ENCODE peak calls at places on chromosomes 5 and 9, in six cellular contexts. W, F, P, G, S and O are unnamed samples.

GRCh38 chr9:9117866-9118265 is 1318.3 kb upstream of the DMAC1 start:
- DNase-seq in W (no peak), F (no peak), P (no peak), G (no peak), S (peak; percentile 7), O (no peak)

GRCh38 chr5:113510836-113511451 is 2.5 kb upstream of the YTHDC2 start:
- DNase-seq in W (peak; percentile 40), F (no peak), P (peak; percentile 57), G (peak; percentile 55), S (peak; percentile 54), O (no peak)

GRCh38 chr9:130992059-130993032 is 16.6 kb upstream of the LAMC3 start:
- DNase-seq in W (no peak), F (no peak), P (no peak), G (no peak), S (no peak), O (no peak)

GRCh38 chr9:137550958-137551655 is 572 bp upstream of the MRPL41 start:
- DNase-seq in W (peak; percentile 79), F (no peak), P (peak; percentile 66), G (no peak), S (no peak), O (peak; percentile 66)

GRCh38 chr5:68319316-68320093 is 103.9 kb downstream of the PIK3R1 start:
- DNase-seq in W (peak; percentile 77), F (no peak), P (peak; percentile 97), G (peak; percentile 66), S (no peak), O (no peak)

GRCh38 chr9:115978739-115979138 is 174.9 kb upstream of the PAPPA start:
- DNase-seq in W (no peak), F (no peak), P (peak; percentile 61), G (no peak), S (no peak), O (peak; percentile 26)

GRCh38 chr5:93092349-93093105 is 488.5 kb downstream of the NR2F1-AS1 start:
- DNase-seq in W (peak; percentile 44), F (no peak), P (peak; percentile 54), G (peak; percentile 76), S (no peak), O (no peak)

GRCh38 chr9:109382182-109382581 is 61.3 kb upstream of the EPB41L4B start:
- DNase-seq in W (no peak), F (no peak), P (no peak), G (no peak), S (no peak), O (no peak)

GRCh38 chr9:118612201-118612600 is 757.0 kb downstream of the BRINP1 start:
- DNase-seq in W (no peak), F (no peak), P (no peak), G (no peak), S (no peak), O (no peak)

GRCh38 chr9:134598884-134599245 is 42.7 kb upstream of the COL5A1 start:
- DNase-seq in W (no peak), F (no peak), P (no peak), G (no peak), S (no peak), O (no peak)

GRCh38 chr5:38167562-38167996 is 90.8 kb upstream of the EGFLAM start:
- DNase-seq in W (no peak), F (no peak), P (no peak), G (no peak), S (no peak), O (no peak)

GRCh38 chr5:177300236-177300880 is 3.2 kb downstream of the RAB24 start:
- DNase-seq in W (peak; percentile 86), F (peak; percentile 33), P (peak; percentile 70), G (peak; percentile 82), S (no peak), O (no peak)

GRCh38 chr5:152464048-152464447 is 59.0 kb upstream of the NMUR2 start:
- DNase-seq in W (no peak), F (no peak), P (no peak), G (no peak), S (no peak), O (no peak)

GRCh38 chr5:170316933-170317332 is 19.4 kb upstream of the LCP2 start:
- DNase-seq in W (no peak), F (no peak), P (no peak), G (no peak), S (no peak), O (no peak)

GRCh38 chr5:9829621-9830020 is 199.5 kb upstream of the TAS2R1 start:
- DNase-seq in W (peak; percentile 42), F (no peak), P (peak; percentile 47), G (no peak), S (no peak), O (no peak)

GRCh38 chr9:137058651-137059234 is 4.9 kb upstream of the ENTPD2 start:
- DNase-seq in W (no peak), F (no peak), P (no peak), G (no peak), S (peak; percentile 62), O (peak; percentile 35)

GRCh38 chr5:10932426-10932825 is 171.4 kb upstream of the DAP start:
- DNase-seq in W (no peak), F (no peak), P (no peak), G (peak; percentile 13), S (no peak), O (no peak)

GRCh38 chr9:81557957-81558791 is 131.2 kb downstream of the TLE1 start:
- DNase-seq in W (no peak), F (no peak), P (peak; percentile 91), G (peak; percentile 85), S (no peak), O (no peak)

GRCh38 chr5:141001466-141001853 is 35.2 kb downstream of the PCDHAC2 start:
- DNase-seq in W (no peak), F (no peak), P (no peak), G (no peak), S (peak; percentile 10), O (peak; percentile 52)

GRCh38 chr5:179623906-179624741 is 653 bp upstream of the HNRNPH1 start:
- DNase-seq in W (peak; percentile 74), F (peak; percentile 35), P (peak; percentile 91), G (peak; percentile 90), S (no peak), O (no peak)

GRCh38 chr9:17793713-17794622 is 215.1 kb downstream of the SH3GL2 start:
- DNase-seq in W (peak; percentile 39), F (no peak), P (no peak), G (no peak), S (no peak), O (no peak)

GRCh38 chr9:18459958-18460584 is 13.9 kb upstream of the ADAMTSL1 start:
- DNase-seq in W (peak; percentile 94), F (no peak), P (peak; percentile 84), G (peak; percentile 88), S (no peak), O (no peak)

GRCh38 chr5:168818586-168818985 is 239.4 kb upstream of the PANK3 start:
- DNase-seq in W (no peak), F (no peak), P (no peak), G (no peak), S (no peak), O (peak; percentile 41)

GRCh38 chr5:143229896-143230675 is 173.4 kb downstream of the NR3C1 start:
- DNase-seq in W (no peak), F (peak; percentile 23), P (peak; percentile 71), G (no peak), S (no peak), O (no peak)

GRCh38 chr5:10702040-10702629 is 58.9 kb downstream of the DAP start:
- DNase-seq in W (peak; percentile 95), F (no peak), P (peak; percentile 97), G (peak; percentile 96), S (no peak), O (no peak)